ENCODE peak calls at places on chromosomes 7 and 10, in nine cellular contexts. F is effector memory CD4-positive, alpha-beta T cell; E is fibroblast of lung; W is heart left ventricle; U is CD8-positive, alpha-beta memory T cell; L is LNCaP clone FGC; S is H7; M is pancreas; H is lung. I is an unnamed sample.

GRCh38 chr10:132628966-132629900 is 91.6 kb downstream of the INPP5A start:
- DNase-seq in F (no peak), E (no peak), W (peak; percentile 53), U (no peak), L (no peak), S (no peak), M (peak; percentile 56), H (no peak), I (no peak)

GRCh38 chr7:117044664-117045063 is 91.4 kb downstream of the ST7 start:
- DNase-seq in F (no peak), E (no peak), W (no peak), U (no peak), L (no peak), S (no peak), M (no peak), H (no peak), I (no peak)

GRCh38 chr10:30098624-30099023 is 39.2 kb upstream of the JCAD start:
- DNase-seq in F (no peak), E (peak; percentile 97), W (no peak), U (no peak), L (no peak), S (no peak), M (no peak), H (no peak), I (no peak)

GRCh38 chr7:139799586-139799985 is 21.8 kb upstream of the HIPK2 start:
- DNase-seq in F (no peak), E (peak; percentile 12), W (no peak), U (no peak), L (no peak), S (no peak), M (no peak), H (no peak), I (no peak)

GRCh38 chr7:25028370-25028971 is 48.5 kb upstream of the OSBPL3 start:
- DNase-seq in F (peak; percentile 12), E (peak; percentile 97), W (no peak), U (no peak), L (no peak), S (no peak), M (no peak), H (no peak), I (no peak)

GRCh38 chr7:117212969-117213877 is 109.6 kb downstream of the WNT2 start:
- DNase-seq in F (no peak), E (peak; percentile 79), W (no peak), U (peak; percentile 8), L (peak; percentile 31), S (peak; percentile 64), M (peak; percentile 61), H (peak; percentile 52), I (peak; percentile 38)

GRCh38 chr7:36985866-36986402 is 261.6 kb upstream of the AOAH start:
- DNase-seq in F (no peak), E (peak; percentile 2), W (no peak), U (no peak), L (no peak), S (no peak), M (no peak), H (no peak), I (no peak)

GRCh38 chr10:48924988-48925387 is 14.7 kb downstream of the LRRC18 start:
- DNase-seq in F (no peak), E (no peak), W (no peak), U (no peak), L (no peak), S (no peak), M (no peak), H (no peak), I (no peak)

GRCh38 chr10:24168258-24169170 is 40.4 kb upstream of the KIAA1217 start:
- DNase-seq in F (no peak), E (peak; percentile 36), W (no peak), U (no peak), L (peak; percentile 11), S (no peak), M (no peak), H (no peak), I (no peak)

GRCh38 chr10:124542336-124542735 is 80.7 kb downstream of the LHPP start:
- DNase-seq in F (no peak), E (no peak), W (no peak), U (no peak), L (no peak), S (peak; percentile 69), M (no peak), H (no peak), I (no peak)

GRCh38 chr10:123912466-123913201 is 21.0 kb upstream of the CPXM2 start:
- DNase-seq in F (no peak), E (no peak), W (no peak), U (no peak), L (peak; percentile 64), S (peak; percentile 54), M (no peak), H (no peak), I (no peak)

GRCh38 chr10:108434818-108435217 is 1270.3 kb upstream of the SORCS1 start:
- DNase-seq in F (no peak), E (no peak), W (no peak), U (no peak), L (no peak), S (no peak), M (no peak), H (no peak), I (no peak)

GRCh38 chr10:103598654-103599115 is 105.2 kb downstream of the NEURL1 start:
- DNase-seq in F (no peak), E (peak; percentile 53), W (no peak), U (no peak), L (peak; percentile 78), S (peak; percentile 94), M (no peak), H (peak; percentile 51), I (peak; percentile 69)

GRCh38 chr7:55649238-55649637 is 76.9 kb upstream of the VOPP1 start:
- DNase-seq in F (no peak), E (no peak), W (no peak), U (no peak), L (no peak), S (no peak), M (no peak), H (no peak), I (no peak)

GRCh38 chr10:102914781-102915180 is 3.3 kb upstream of the CNNM2 start:
- DNase-seq in F (no peak), E (no peak), W (no peak), U (no peak), L (no peak), S (no peak), M (no peak), H (no peak), I (no peak)

GRCh38 chr10:119263966-119264621 is 56.7 kb downstream of the GRK5 start:
- DNase-seq in F (no peak), E (no peak), W (no peak), U (no peak), L (no peak), S (no peak), M (no peak), H (no peak), I (no peak)

GRCh38 chr7:151794508-151795167 is 82.3 kb downstream of the PRKAG2 start:
- DNase-seq in F (no peak), E (peak; percentile 71), W (peak; percentile 54), U (no peak), L (no peak), S (peak; percentile 78), M (peak; percentile 41), H (no peak), I (no peak)

GRCh38 chr7:108003591-108003935 is 602 bp upstream of the LAMB1 start:
- DNase-seq in F (no peak), E (no peak), W (no peak), U (no peak), L (no peak), S (no peak), M (no peak), H (no peak), I (no peak)
- H3K4me3 ChIP-seq in F (peak overlapping the region; percentile 54), E (peak overlapping the region; percentile 92), W (peak overlapping the region; percentile 71), U (no peak overlapping the region), L (peak overlapping the region; percentile 60), S (peak overlapping the region; percentile 66), M (peak overlapping the region; percentile 75), H (peak overlapping the region; percentile 54), I (peak overlapping the region; percentile 56)

GRCh38 chr10:625335-625699 is 64.2 kb downstream of the DIP2C start:
- DNase-seq in F (no peak), E (peak; percentile 31), W (peak; percentile 76), U (no peak), L (no peak), S (no peak), M (no peak), H (no peak), I (no peak)
- H3K4me3 ChIP-seq in F (no peak overlapping the region), E (no peak overlapping the region), W (peak overlapping the region; percentile 38), U (no peak overlapping the region), L (no peak overlapping the region), S (no peak overlapping the region), M (no peak overlapping the region), H (no peak overlapping the region), I (peak overlapping the region; percentile 18)

DNA sequence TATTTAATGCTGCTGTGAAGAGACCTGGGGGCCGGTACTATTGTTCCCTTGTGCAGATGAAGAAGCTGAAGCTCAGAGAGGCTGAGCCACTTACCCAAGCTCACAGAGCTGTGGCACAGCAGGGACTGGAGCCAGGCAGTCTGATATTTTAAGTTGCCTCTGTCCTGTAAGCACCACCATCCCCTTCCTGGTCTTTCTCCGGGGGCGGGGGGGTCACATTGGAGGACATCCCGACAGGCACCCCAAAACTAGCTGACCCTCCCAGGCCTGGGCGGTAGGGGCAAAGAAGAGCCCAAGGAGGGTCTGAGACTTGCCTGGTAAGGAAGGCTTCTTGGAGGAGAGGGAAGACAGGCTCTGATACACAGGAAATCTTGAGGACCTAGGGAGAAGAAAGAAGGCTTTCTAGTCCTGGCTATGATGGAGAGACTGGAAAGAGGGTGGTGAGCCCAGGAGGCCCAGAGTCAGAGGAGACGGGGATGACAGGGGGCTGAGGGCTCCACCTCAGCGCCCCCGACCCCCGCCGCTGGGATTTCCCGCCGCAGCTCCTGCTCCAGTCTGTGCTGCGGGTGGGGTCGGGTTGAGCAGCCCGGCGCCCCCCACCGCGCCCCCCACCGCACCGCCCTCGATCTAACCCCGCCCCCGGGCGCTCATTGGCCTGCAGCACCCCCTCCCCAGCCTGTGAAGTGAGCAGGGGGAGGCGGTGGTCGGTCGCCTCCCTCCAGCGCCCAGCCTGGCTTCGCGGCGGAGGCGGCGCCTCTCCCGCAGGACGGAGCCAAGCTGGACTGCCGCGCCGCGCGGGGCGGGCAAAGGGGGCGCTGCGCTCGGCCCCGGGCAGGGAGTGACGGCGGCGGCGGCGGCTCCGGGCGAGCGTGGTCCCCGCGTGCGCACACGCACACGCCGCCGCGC is at the start of gene ADCYAP1R1:
- DNase-seq in F (no peak), E (no peak), W (no peak), U (no peak), L (no peak), S (peak; percentile 99), M (no peak), H (no peak), I (peak; percentile 29)
- H3K4me3 ChIP-seq in F (no peak within 1 kb of the TSS), E (no peak within 1 kb of the TSS), W (peak within 1 kb of the TSS; percentile 59), U (no peak within 1 kb of the TSS), L (no peak within 1 kb of the TSS), S (peak within 1 kb of the TSS; percentile 48), M (peak within 1 kb of the TSS; percentile 21), H (peak within 1 kb of the TSS; percentile 21), I (peak within 1 kb of the TSS; percentile 36)

DNA sequence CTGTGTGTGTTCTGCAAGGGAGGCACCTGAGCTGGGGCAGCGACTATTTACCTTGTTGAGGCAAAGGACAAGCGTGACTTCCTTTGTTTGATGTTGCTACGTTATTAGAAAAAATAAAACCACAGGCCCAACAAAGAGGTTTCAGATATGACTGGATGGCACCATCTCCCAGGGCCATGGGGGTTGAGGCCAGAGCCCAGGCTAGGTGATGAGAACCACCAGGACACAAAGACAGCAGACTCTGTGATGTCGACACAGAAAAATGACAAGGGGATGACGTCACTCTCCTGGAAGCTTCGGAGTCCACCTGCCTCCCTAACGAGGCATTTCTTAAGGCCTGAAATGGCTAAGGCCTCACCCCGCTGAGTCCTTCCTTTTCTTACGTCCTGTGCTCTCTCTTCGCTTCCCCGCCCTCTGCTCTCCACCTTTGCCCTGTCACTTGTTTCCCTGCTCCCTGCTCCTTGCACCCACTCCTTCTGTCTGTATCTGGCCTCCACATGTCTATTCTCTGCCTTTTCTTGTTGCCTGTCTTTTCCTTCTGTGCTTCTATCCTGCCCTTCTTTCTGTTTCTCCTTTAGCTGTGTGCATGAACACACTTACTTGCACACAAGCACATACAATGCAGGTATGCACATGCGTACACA is 82.9 kb upstream of the ADRB1 start:
- DNase-seq in F (peak; percentile 50), E (peak; percentile 34), W (no peak), U (peak; percentile 45), L (no peak), S (peak; percentile 11), M (no peak), H (peak; percentile 38), I (no peak)
- H3K4me3 ChIP-seq in F (peak overlapping the region; percentile 32), E (no peak overlapping the region), W (no peak overlapping the region), U (peak overlapping the region; percentile 49), L (no peak overlapping the region), S (no peak overlapping the region), M (no peak overlapping the region), H (no peak overlapping the region), I (no peak overlapping the region)